ENCODE peak calls at places on chromosomes 13 and 19, in six cellular contexts. J is neural crest cell, I is LoVo, Q is brain microvascular endothelial cell, C is adipocyte, F is Right ventricle myocardium superior. P is an unnamed sample.

GRCh38 chr13:41812851-41813250 is 148.1 kb downstream of the VWA8 start:
- DNase-seq in J (no peak), I (no peak), Q (no peak), C (no peak), F (no peak), P (no peak)

GRCh38 chr13:36420437-36420891 is 11.8 kb upstream of the CCNA1 start:
- DNase-seq in J (peak), I (peak), Q (peak), C (peak), F (peak), P (peak)

GRCh38 chr13:26476111-26476743 is 81.3 kb upstream of the WASF3 start:
- DNase-seq in J (peak), I (no peak), Q (peak), C (peak), F (peak), P (no peak)

GRCh38 chr19:45104658-45105384 is 11.8 kb downstream of the PPP1R37 start:
- DNase-seq in J (no peak), I (no peak), Q (no peak), C (no peak), F (no peak), P (no peak)

GRCh38 chr13:97076898-97077297 is 82.6 kb upstream of the OXGR1 start:
- DNase-seq in J (no peak), I (no peak), Q (peak), C (peak), F (no peak), P (no peak)

GRCh38 chr13:66933994-66934393 is 296.1 kb downstream of the PCDH9 start:
- DNase-seq in J (no peak), I (peak), Q (peak), C (peak), F (no peak), P (no peak)

GRCh38 chr13:77267362-77267761 is 59.5 kb downstream of the MYCBP2 start:
- DNase-seq in J (no peak), I (no peak), Q (no peak), C (peak), F (no peak), P (no peak)

GRCh38 chr13:27080018-27080948 is 91.3 kb downstream of the USP12 start:
- DNase-seq in J (no peak), I (no peak), Q (no peak), C (no peak), F (no peak), P (peak)

GRCh38 chr19:51365211-51366049 is 758 bp downstream of the ETFB start:
- DNase-seq in J (no peak), I (peak), Q (peak), C (peak), F (peak), P (peak)

GRCh38 chr13:59680429-59681024 is 483.2 kb downstream of the DIAPH3 start:
- DNase-seq in J (no peak), I (peak), Q (no peak), C (peak), F (no peak), P (no peak)

GRCh38 chr19:45590300-45591003 is 5.8 kb upstream of the OPA3 start:
- DNase-seq in J (no peak), I (no peak), Q (no peak), C (no peak), F (no peak), P (no peak)

GRCh38 chr19:46383171-46383815 is 30.1 kb downstream of the CCDC8 start:
- DNase-seq in J (no peak), I (no peak), Q (no peak), C (no peak), F (no peak), P (no peak)

GRCh38 chr13:30466358-30466714 is 600 bp upstream of the HMGB1 start:
- DNase-seq in J (no peak), I (no peak), Q (peak), C (peak), F (no peak), P (no peak)

GRCh38 chr19:46022431-46023310 is at the start of gene PGLYRP1:
- DNase-seq in J (no peak), I (no peak), Q (no peak), C (no peak), F (no peak), P (no peak)

P was measured in transverse colon.